ENCODE peak calls at places on chromosomes 12 and 14, in nine cellular contexts. K is fibroblast of lung, T is mucosa of descending colon, E is HepG2, P is adrenal gland, C is astrocyte, V is lower lobe of right lung, O is BE2C, G is HCT116. L is an unnamed sample.

GRCh38 chr12:32336261-32336660 is 63.1 kb upstream of the FGD4 start:
- DNase-seq in K (no peak), T (no peak), E (no peak), P (no peak), C (no peak), V (no peak), O (no peak), G (no peak), L (no peak)

GRCh38 chr14:31118892-31119291 is 88.7 kb downstream of the HECTD1 start:
- DNase-seq in K (peak; percentile 18), T (no peak), E (no peak), P (no peak), C (peak; percentile 6), V (no peak), O (no peak), G (no peak), L (no peak)

GRCh38 chr12:71691504-71692129 is 5.7 kb downstream of the TMEM19 start:
- DNase-seq in K (no peak), T (no peak), E (no peak), P (no peak), C (no peak), V (no peak), O (no peak), G (no peak), L (no peak)

GRCh38 chr14:22482085-22482694 is 106.8 kb downstream of the DAD1 start:
- DNase-seq in K (no peak), T (no peak), E (no peak), P (no peak), C (no peak), V (no peak), O (no peak), G (no peak), L (no peak)

GRCh38 chr14:30296956-30297405 is 262.0 kb upstream of the G2E3 start:
- DNase-seq in K (no peak), T (no peak), E (no peak), P (no peak), C (no peak), V (no peak), O (peak; percentile 83), G (no peak), L (no peak)

GRCh38 chr12:121753844-121754264 is 39.6 kb downstream of the RHOF start:
- DNase-seq in K (no peak), T (no peak), E (no peak), P (no peak), C (no peak), V (peak; percentile 82), O (no peak), G (no peak), L (peak; percentile 83)

GRCh38 chr12:12734561-12735071 is 17.4 kb downstream of the CDKN1B start:
- DNase-seq in K (peak; percentile 87), T (no peak), E (no peak), P (peak; percentile 49), C (peak; percentile 84), V (no peak), O (no peak), G (no peak), L (no peak)

GRCh38 chr12:32051511-32052299 is 54.9 kb upstream of the BICD1 start:
- DNase-seq in K (peak; percentile 93), T (no peak), E (no peak), P (peak; percentile 38), C (peak; percentile 90), V (no peak), O (no peak), G (peak; percentile 48), L (no peak)

GRCh38 chr12:25838007-25838406 is 120.5 kb upstream of the RASSF8 start:
- DNase-seq in K (no peak), T (no peak), E (no peak), P (no peak), C (no peak), V (no peak), O (no peak), G (no peak), L (no peak)

GRCh38 chr14:103207038-103207403 is 83.8 kb downstream of the TNFAIP2 start:
- DNase-seq in K (peak; percentile 37), T (peak; percentile 83), E (no peak), P (peak; percentile 74), C (peak; percentile 12), V (peak; percentile 68), O (no peak), G (no peak), L (peak; percentile 82)

GRCh38 chr12:76614364-76614763 is 54.8 kb upstream of the OSBPL8 start:
- DNase-seq in K (no peak), T (no peak), E (no peak), P (no peak), C (no peak), V (no peak), O (no peak), G (no peak), L (no peak)

GRCh38 chr14:64825006-64825405 is 54.7 kb downstream of the SPTB start:
- DNase-seq in K (no peak), T (no peak), E (no peak), P (no peak), C (no peak), V (no peak), O (no peak), G (no peak), L (no peak)

GRCh38 chr12:109267361-109267760 is 41.7 kb downstream of the FOXN4 start:
- DNase-seq in K (no peak), T (no peak), E (no peak), P (no peak), C (no peak), V (no peak), O (no peak), G (no peak), L (no peak)
- H3K36me3 ChIP-seq in K (no peaks in the 10 kb centered on the region), T (peaks cover 4% of the 10 kb centered on the region), E (no peaks in the 10 kb centered on the region), P (no peaks in the 10 kb centered on the region), C (no peaks in the 10 kb centered on the region), V (peaks cover 45% of the 10 kb centered on the region), O (no peaks in the 10 kb centered on the region), G (no peaks in the 10 kb centered on the region), L (peaks cover 37% of the 10 kb centered on the region)

GRCh38 chr12:85156569-85156968 is 120.4 kb downstream of the LRRIQ1 start:
- DNase-seq in K (no peak), T (no peak), E (no peak), P (no peak), C (no peak), V (no peak), O (no peak), G (no peak), L (no peak)

GRCh38 chr12:85157023-85157626 is 121.0 kb downstream of the LRRIQ1 start:
- DNase-seq in K (no peak), T (no peak), E (no peak), P (no peak), C (no peak), V (no peak), O (no peak), G (no peak), L (no peak)

DNA sequence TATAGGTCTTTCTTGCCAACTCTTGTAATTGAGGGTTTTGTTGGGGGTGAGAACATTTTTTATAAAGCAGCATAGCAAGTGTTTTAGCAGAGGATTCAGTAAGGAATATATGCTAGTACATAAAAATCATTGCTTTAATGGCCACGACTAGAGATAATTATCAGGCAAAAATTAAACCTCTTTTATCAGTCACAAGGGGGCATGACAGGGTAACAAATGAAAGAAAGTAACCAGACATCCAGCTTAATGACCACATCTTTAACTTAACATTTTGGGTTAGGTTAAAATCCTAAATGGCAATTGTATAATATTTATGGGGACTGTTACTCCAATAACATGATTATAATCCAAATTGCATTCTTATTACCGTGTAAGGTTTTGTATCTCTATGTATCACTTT is 119.6 kb downstream of the LRRIQ1 start:
- DNase-seq in K (peak; percentile 20), T (no peak), E (peak; percentile 4), P (no peak), C (peak; percentile 6), V (no peak), O (no peak), G (peak; percentile 31), L (no peak)
- TF ChIP-seq CTCF in K (no peak), T (no peak), E (no peak), P (no peak), C (peak; percentile 36), V (no peak), O (peak; percentile 22), G (peak; percentile 29), L (no peak)

GRCh38 chr12:6869049-6870021 is 2.0 kb downstream of the TPI1 start:
- DNase-seq in K (peak; percentile 54), T (peak; percentile 73), E (peak; percentile 77), P (peak; percentile 85), C (no peak), V (peak; percentile 81), O (peak; percentile 88), G (peak; percentile 64), L (peak; percentile 83)

GRCh38 chr12:6873094-6874006 is at the start of gene SPSB2:
- DNase-seq in K (peak; percentile 92), T (peak; percentile 100), E (peak; percentile 94), P (peak; percentile 99), C (peak; percentile 80), V (peak; percentile 100), O (peak; percentile 100), G (peak; percentile 89), L (peak; percentile 100)

GRCh38 chr12:6872073-6873048 is 742 bp downstream of the SPSB2 start:
- DNase-seq in K (peak; percentile 58), T (peak; percentile 91), E (peak; percentile 72), P (peak; percentile 82), C (no peak), V (peak; percentile 90), O (peak; percentile 92), G (peak; percentile 49), L (peak; percentile 94)

GRCh38 chr12:6868211-6869048 is 1.1 kb downstream of the TPI1 start:
- DNase-seq in K (no peak), T (peak; percentile 25), E (no peak), P (no peak), C (no peak), V (no peak), O (no peak), G (no peak), L (no peak)

GRCh38 chr12:6871052-6871957 is 1.8 kb downstream of the SPSB2 start:
- DNase-seq in K (peak; percentile 23), T (peak; percentile 87), E (no peak), P (no peak), C (no peak), V (no peak), O (peak; percentile 48), G (peak; percentile 56), L (peak; percentile 84)
- H3K36me3 ChIP-seq in K (peaks cover 18% of the 10 kb centered on the region), T (no peaks in the 10 kb centered on the region), E (peaks cover 12% of the 10 kb centered on the region), P (no peaks in the 10 kb centered on the region), C (peaks cover 21% of the 10 kb centered on the region), V (peaks cover 29% of the 10 kb centered on the region), O (peaks cover 34% of the 10 kb centered on the region), G (peaks cover 33% of the 10 kb centered on the region), L (peaks cover 33% of the 10 kb centered on the region)

DNA sequence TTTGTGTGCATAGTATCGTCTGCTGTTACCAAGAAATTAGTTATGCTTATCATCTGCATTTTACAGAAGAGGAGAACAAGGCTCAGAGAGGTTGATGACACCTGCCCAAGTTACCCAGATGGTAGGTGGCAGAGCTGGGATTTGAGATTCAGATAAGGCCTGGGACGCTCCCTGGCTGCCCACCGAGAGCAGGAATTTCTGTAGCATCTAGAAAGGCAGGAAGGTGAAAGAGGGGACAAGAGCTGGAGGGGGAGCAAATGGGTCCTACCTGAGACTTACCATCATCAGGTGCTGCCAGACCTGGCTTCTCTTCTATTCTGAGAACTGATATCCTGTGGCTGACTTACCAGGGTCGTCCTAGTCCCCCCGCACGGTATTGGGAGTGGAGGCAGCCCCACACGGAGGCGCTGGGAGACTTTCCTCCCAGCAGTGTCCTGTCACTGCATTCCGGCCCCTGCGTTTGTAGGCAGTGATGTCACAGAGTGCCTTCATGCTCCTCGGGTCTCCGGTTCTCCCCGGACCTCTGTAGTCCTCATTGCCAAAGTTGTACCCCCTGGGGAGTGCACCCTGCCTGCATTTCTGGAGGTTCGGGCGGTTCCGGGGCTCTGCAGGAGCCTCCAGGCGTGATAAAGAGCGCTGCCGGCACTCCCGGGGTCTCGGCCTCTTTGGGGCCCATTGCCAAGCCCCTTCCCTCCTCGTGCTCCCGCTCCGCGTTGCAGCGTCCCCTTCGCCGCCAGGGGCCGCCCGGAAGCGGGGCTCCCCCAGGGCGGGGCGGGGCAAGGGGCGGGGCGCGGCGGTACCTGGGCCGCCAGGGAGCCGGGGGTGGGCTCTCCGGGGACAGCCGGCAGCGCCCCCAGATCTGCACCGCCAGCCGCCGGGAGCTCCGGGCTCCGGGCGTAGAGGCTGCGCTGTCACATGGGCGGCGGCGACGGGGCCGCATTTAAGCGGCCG is at the start of gene CABP1:
- DNase-seq in K (no peak), T (peak; percentile 58), E (peak; percentile 7), P (no peak), C (no peak), V (no peak), O (peak; percentile 66), G (no peak), L (no peak)
- TF ChIP-seq CTCF in K (no peak), T (no peak), E (peak; percentile 65), P (no peak), C (no peak), V (peak; percentile 26), O (peak; percentile 37), G (peak; percentile 62), L (peak; percentile 22)